ENCODE peak calls at places on chromosomes 1 and 21, in seven cellular contexts. H, Y, Q, X, M, N and D are unnamed samples.

GRCh38 chr21:16388291-16388690 is 658.5 kb downstream of the USP25 start:
- DNase-seq in H (no peak), Y (no peak), Q (no peak), X (no peak), M (no peak), N (no peak), D (no peak)

GRCh38 chr1:97412155-97412554 is 508.7 kb downstream of the DPYD start:
- DNase-seq in H (no peak), Y (no peak), Q (no peak), X (no peak), M (no peak), N (no peak), D (no peak)

GRCh38 chr1:33429846-33430750 is 797 bp downstream of the PHC2 start:
- DNase-seq in H (no peak), Y (no peak), Q (no peak), X (peak; percentile 74), M (no peak), N (no peak), D (no peak)

GRCh38 chr1:27886353-27886679 is 14.0 kb downstream of the THEMIS2 start:
- DNase-seq in H (no peak), Y (no peak), Q (no peak), X (no peak), M (no peak), N (no peak), D (no peak)

GRCh38 chr1:2052096-2052569 is 1.9 kb downstream of the PRKCZ start:
- DNase-seq in H (no peak), Y (no peak), Q (no peak), X (no peak), M (no peak), N (no peak), D (no peak)

GRCh38 chr1:219692981-219693380 is 80.1 kb upstream of the ZC3H11B start:
- DNase-seq in H (no peak), Y (no peak), Q (no peak), X (no peak), M (no peak), N (no peak), D (no peak)

GRCh38 chr1:230163205-230163604 is 96.2 kb downstream of the GALNT2 start:
- DNase-seq in H (no peak), Y (no peak), Q (no peak), X (no peak), M (no peak), N (no peak), D (no peak)

GRCh38 chr1:84283381-84283780 is 18.1 kb upstream of the SAMD13 start:
- DNase-seq in H (no peak), Y (no peak), Q (no peak), X (no peak), M (no peak), N (no peak), D (no peak)

GRCh38 chr1:227234998-227235405 is 83.3 kb downstream of the CDC42BPA start:
- DNase-seq in H (no peak), Y (peak; percentile 21), Q (no peak), X (no peak), M (peak; percentile 79), N (no peak), D (no peak)

GRCh38 chr1:51131185-51131584 is 29.2 kb downstream of the C1orf185 start:
- DNase-seq in H (no peak), Y (peak; percentile 22), Q (no peak), X (no peak), M (no peak), N (no peak), D (no peak)

GRCh38 chr1:205568135-205568468 is 63.6 kb downstream of the CDK18 start:
- DNase-seq in H (no peak), Y (no peak), Q (no peak), X (peak; percentile 29), M (no peak), N (no peak), D (no peak)

GRCh38 chr1:46465981-46466476 is 23.6 kb upstream of the DMBX1 start:
- DNase-seq in H (no peak), Y (no peak), Q (no peak), X (no peak), M (no peak), N (no peak), D (no peak)

GRCh38 chr1:233217832-233218231 is 77.7 kb downstream of the PCNX2 start:
- DNase-seq in H (no peak), Y (no peak), Q (no peak), X (no peak), M (no peak), N (no peak), D (no peak)

GRCh38 chr1:226697608-226698544 is 41.2 kb downstream of the ITPKB start:
- DNase-seq in H (no peak), Y (no peak), Q (no peak), X (no peak), M (no peak), N (no peak), D (no peak)

GRCh38 chr1:153773004-153773921 is 1.9 kb upstream of the SLC27A3 start:
- DNase-seq in H (no peak), Y (no peak), Q (no peak), X (no peak), M (no peak), N (no peak), D (no peak)

GRCh38 chr1:61828814-61829213 is 86.5 kb downstream of the PATJ start:
- DNase-seq in H (no peak), Y (no peak), Q (no peak), X (no peak), M (no peak), N (no peak), D (no peak)

GRCh38 chr1:37741662-37742061 is 23.3 kb downstream of the EPHA10 start:
- DNase-seq in H (no peak), Y (no peak), Q (no peak), X (no peak), M (no peak), N (no peak), D (no peak)

GRCh38 chr1:86365890-86366289 is 30.2 kb downstream of the ODF2L start:
- DNase-seq in H (no peak), Y (no peak), Q (no peak), X (no peak), M (no peak), N (no peak), D (no peak)

GRCh38 chr1:37932759-37933158 is 14.1 kb downstream of the INPP5B start:
- DNase-seq in H (no peak), Y (no peak), Q (no peak), X (no peak), M (peak; percentile 11), N (no peak), D (no peak)

GRCh38 chr1:60573726-60574409 is 500.3 kb upstream of the C1orf87 start:
- DNase-seq in H (no peak), Y (no peak), Q (no peak), X (no peak), M (no peak), N (no peak), D (no peak)

GRCh38 chr1:59204001-59204400 is 92.9 kb upstream of the FGGY start:
- DNase-seq in H (peak; percentile 74), Y (no peak), Q (no peak), X (no peak), M (no peak), N (peak; percentile 27), D (no peak)

GRCh38 chr1:29310616-29311180 is 74.4 kb downstream of the PTPRU start:
- DNase-seq in H (no peak), Y (no peak), Q (no peak), X (no peak), M (no peak), N (no peak), D (no peak)

GRCh38 chr1:914253-914890 is 9.4 kb upstream of the SAMD11 start:
- DNase-seq in H (peak; percentile 17), Y (no peak), Q (no peak), X (no peak), M (no peak), N (no peak), D (no peak)

GRCh38 chr1:911875-912739 is 11.6 kb upstream of the SAMD11 start:
- DNase-seq in H (no peak), Y (no peak), Q (no peak), X (no peak), M (no peak), N (no peak), D (peak; percentile 13)

GRCh38 chr1:910881-911721 is 12.6 kb upstream of the SAMD11 start:
- DNase-seq in H (no peak), Y (no peak), Q (no peak), X (peak; percentile 74), M (peak; percentile 77), N (no peak), D (peak; percentile 22)

GRCh38 chr1:913491-914252 is 10.1 kb upstream of the SAMD11 start:
- DNase-seq in H (peak; percentile 12), Y (no peak), Q (no peak), X (no peak), M (no peak), N (peak; percentile 6), D (no peak)

DNA sequence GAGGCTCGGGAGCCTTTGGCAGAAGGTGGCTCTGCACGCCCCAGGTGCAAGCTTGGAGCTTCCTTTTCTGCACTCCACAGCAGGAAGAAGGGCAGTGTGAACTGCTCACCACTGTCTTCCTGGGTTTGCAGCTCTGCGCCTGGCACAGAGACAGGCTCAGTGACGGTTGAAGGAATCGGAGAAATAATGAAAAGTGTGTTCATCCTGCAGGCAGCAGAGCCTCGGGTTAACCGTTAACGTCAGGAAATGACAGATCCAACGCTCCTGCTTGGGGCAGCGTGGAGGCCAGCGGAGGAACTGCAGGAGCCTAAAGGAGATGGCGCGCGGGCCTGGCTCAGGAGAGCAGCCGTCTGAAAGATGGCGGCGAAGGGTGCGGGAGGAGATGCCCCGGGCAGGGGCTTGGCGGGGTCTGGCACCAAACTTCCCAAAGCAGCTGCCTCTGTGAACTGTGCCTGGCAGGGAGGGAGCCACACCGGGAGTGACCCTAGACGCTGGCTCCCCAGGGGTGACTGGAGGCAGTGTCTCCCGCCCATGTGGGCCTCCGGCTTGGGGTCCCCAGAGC is 10.9 kb upstream of the SAMD11 start:
- DNase-seq in H (peak; percentile 16), Y (no peak), Q (no peak), X (no peak), M (no peak), N (peak; percentile 4), D (peak; percentile 18)
- TF ChIP-seq CTCF in H (no peak), Y (no peak), Q (peak; percentile 29), X (peak; percentile 61), M (peak; percentile 51), N (no peak), D (no peak)

GRCh38 chr21:31558839-31559367 is 100.6 kb upstream of the SOD1 start:
- DNase-seq in H (peak; percentile 37), Y (peak; percentile 67), Q (peak; percentile 94), X (peak; percentile 97), M (no peak), N (no peak), D (peak; percentile 42)
- TF ChIP-seq CTCF in H (no peak), Y (peak; percentile 21), Q (no peak), X (peak; percentile 63), M (no peak), N (no peak), D (no peak)

GRCh38 chr1:212980123-212980800 is 29.9 kb downstream of the VASH2 start:
- DNase-seq in H (no peak), Y (no peak), Q (no peak), X (no peak), M (no peak), N (no peak), D (no peak)
- TF ChIP-seq CTCF in H (no peak), Y (peak; percentile 24), Q (no peak), X (no peak), M (peak; percentile 39), N (no peak), D (no peak)

DNA sequence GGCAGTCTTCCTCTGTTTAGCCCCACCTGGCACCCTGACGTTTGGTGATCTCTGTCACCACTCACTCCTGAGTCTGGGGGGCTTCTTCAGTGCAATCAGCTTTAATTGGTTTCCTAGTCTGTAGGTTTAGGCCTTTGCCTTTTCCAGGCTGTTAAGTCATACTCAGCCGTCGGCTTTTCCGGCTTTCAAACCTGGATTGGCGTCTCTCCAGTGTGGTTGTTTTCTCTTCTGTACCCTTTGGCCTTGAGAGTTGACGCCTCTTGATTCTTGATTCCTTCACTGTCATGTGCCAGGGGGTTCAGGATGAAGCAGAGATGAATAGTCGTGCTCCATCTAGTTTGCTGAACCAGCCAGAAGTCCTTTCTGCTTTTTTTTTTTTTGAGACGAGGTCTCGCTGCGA is 24.9 kb downstream of the NCMAP start:
- DNase-seq in H (no peak), Y (no peak), Q (no peak), X (no peak), M (no peak), N (no peak), D (no peak)
- TF ChIP-seq CTCF in H (no peak), Y (no peak), Q (no peak), X (no peak), M (no peak), N (no peak), D (no peak)